ENCODE peak calls at places on chromosomes 13 and 19, in four cellular contexts. One of them, this sample, is unnamed.

GRCh38 chr13:35923347-35923746 is 207.8 kb downstream of the DCLK1 start:
- DNase-seq in pancreas: no peak
- DNase-seq in fibroblast of the aortic adventitia: peak
- DNase-seq in choroid plexus epithelial cell: peak
- DNase-seq in this sample: peak

GRCh38 chr19:11578342-11579142 is 1.1 kb upstream of the ACP5 start:
- DNase-seq in pancreas: peak
- DNase-seq in choroid plexus epithelial cell: peak
- DNase-seq in fibroblast of the aortic adventitia: no peak
- DNase-seq in this sample: no peak

GRCh38 chr19:30778961-30779690 is 406.9 kb downstream of the ZNF536 start:
- DNase-seq in fibroblast of the aortic adventitia: no peak
- DNase-seq in pancreas: no peak
- DNase-seq in choroid plexus epithelial cell: no peak
- DNase-seq in this sample: no peak

GRCh38 chr13:77305276-77305675 is 21.6 kb downstream of the MYCBP2 start:
- DNase-seq in fibroblast of the aortic adventitia: no peak
- DNase-seq in pancreas: no peak
- DNase-seq in choroid plexus epithelial cell: peak
- DNase-seq in this sample: no peak

GRCh38 chr13:114015111-114015551 is 41.3 kb upstream of the C13orf46 start:
- DNase-seq in choroid plexus epithelial cell: no peak
- DNase-seq in pancreas: no peak
- DNase-seq in fibroblast of the aortic adventitia: no peak
- DNase-seq in this sample: no peak

GRCh38 chr19:38213911-38214625 is 10.0 kb downstream of the DPF1 start:
- DNase-seq in choroid plexus epithelial cell: peak
- DNase-seq in fibroblast of the aortic adventitia: peak
- DNase-seq in pancreas: no peak
- DNase-seq in this sample: peak

GRCh38 chr19:44635581-44636438 is 7.9 kb upstream of the PVR start:
- DNase-seq in fibroblast of the aortic adventitia: peak
- DNase-seq in choroid plexus epithelial cell: peak
- DNase-seq in pancreas: no peak
- DNase-seq in this sample: peak

GRCh38 chr19:55486043-55486970 is 1.3 kb downstream of the NAT14 start:
- DNase-seq in pancreas: peak
- DNase-seq in fibroblast of the aortic adventitia: peak
- DNase-seq in choroid plexus epithelial cell: no peak
- DNase-seq in this sample: no peak

GRCh38 chr19:30932854-30933253 is 416.4 kb downstream of the TSHZ3 start:
- DNase-seq in pancreas: no peak
- DNase-seq in choroid plexus epithelial cell: no peak
- DNase-seq in fibroblast of the aortic adventitia: no peak
- DNase-seq in this sample: no peak

GRCh38 chr19:11106477-11106876 is 17.2 kb downstream of the LDLR start:
- DNase-seq in pancreas: no peak
- DNase-seq in choroid plexus epithelial cell: no peak
- DNase-seq in fibroblast of the aortic adventitia: no peak
- DNase-seq in this sample: no peak

GRCh38 chr19:48466571-48467325 is 2.4 kb upstream of the CYTH2 start:
- DNase-seq in choroid plexus epithelial cell: peak
- DNase-seq in pancreas: peak
- DNase-seq in fibroblast of the aortic adventitia: peak
- DNase-seq in this sample: peak

GRCh38 chr19:47598407-47599349 is 10.3 kb upstream of the BICRA start:
- DNase-seq in pancreas: no peak
- DNase-seq in fibroblast of the aortic adventitia: peak
- DNase-seq in choroid plexus epithelial cell: peak
- DNase-seq in this sample: peak

GRCh38 chr19:13781547-13781946 is 7.3 kb downstream of the C19orf53 start:
- DNase-seq in choroid plexus epithelial cell: peak
- DNase-seq in fibroblast of the aortic adventitia: peak
- DNase-seq in pancreas: no peak
- DNase-seq in this sample: peak

GRCh38 chr19:39099341-39099740 is 15.2 kb downstream of the ACP7 start:
- DNase-seq in fibroblast of the aortic adventitia: no peak
- DNase-seq in pancreas: no peak
- DNase-seq in choroid plexus epithelial cell: no peak
- DNase-seq in this sample: no peak

GRCh38 chr19:4773047-4773640 is 18.4 kb upstream of the FEM1A start:
- DNase-seq in pancreas: no peak
- DNase-seq in fibroblast of the aortic adventitia: no peak
- DNase-seq in choroid plexus epithelial cell: no peak
- DNase-seq in this sample: no peak

GRCh38 chr19:23914402-23915286 is at the start of gene ZNF726:
- DNase-seq in pancreas: peak
- DNase-seq in choroid plexus epithelial cell: peak
- DNase-seq in fibroblast of the aortic adventitia: peak
- DNase-seq in this sample: peak
- H3K4me3 ChIP-seq in pancreas: peak
- H3K4me3 ChIP-seq in choroid plexus epithelial cell: peak
- H3K4me3 ChIP-seq in fibroblast of the aortic adventitia: peak
- H3K4me3 ChIP-seq in this sample: peak

GRCh38 chr13:24670927-24671326 is 9.3 kb upstream of the ATP12A start:
- DNase-seq in pancreas: peak
- DNase-seq in fibroblast of the aortic adventitia: peak
- DNase-seq in choroid plexus epithelial cell: peak
- DNase-seq in this sample: no peak

GRCh38 chr13:24670174-24670573 is 10.0 kb upstream of the ATP12A start:
- DNase-seq in choroid plexus epithelial cell: no peak
- DNase-seq in pancreas: peak
- DNase-seq in fibroblast of the aortic adventitia: no peak
- DNase-seq in this sample: no peak

GRCh38 chr13:24671367-24672117 is 8.7 kb upstream of the ATP12A start:
- DNase-seq in choroid plexus epithelial cell: peak
- DNase-seq in fibroblast of the aortic adventitia: peak
- DNase-seq in pancreas: peak
- DNase-seq in this sample: peak

GRCh38 chr13:24668511-24668910 is 11.7 kb upstream of the ATP12A start:
- DNase-seq in fibroblast of the aortic adventitia: no peak
- DNase-seq in pancreas: peak
- DNase-seq in choroid plexus epithelial cell: no peak
- DNase-seq in this sample: no peak

GRCh38 chr13:24668955-24669354 is 11.3 kb upstream of the ATP12A start:
- DNase-seq in fibroblast of the aortic adventitia: no peak
- DNase-seq in pancreas: peak
- DNase-seq in choroid plexus epithelial cell: no peak
- DNase-seq in this sample: peak
- TF ChIP-seq CTCF in fibroblast of the aortic adventitia: no peak
- TF ChIP-seq CTCF in pancreas: no peak
- TF ChIP-seq CTCF in choroid plexus epithelial cell: no peak
- TF ChIP-seq CTCF in this sample: no peak

GRCh38 chr13:41460930-41461329 is 3.6 kb downstream of the RGCC start:
- DNase-seq in fibroblast of the aortic adventitia: no peak
- DNase-seq in pancreas: no peak
- DNase-seq in choroid plexus epithelial cell: no peak
- DNase-seq in this sample: no peak

GRCh38 chr13:41459754-41460111 is 2.4 kb downstream of the RGCC start:
- DNase-seq in pancreas: no peak
- DNase-seq in fibroblast of the aortic adventitia: no peak
- DNase-seq in choroid plexus epithelial cell: no peak
- DNase-seq in this sample: no peak

GRCh38 chr13:41462427-41462826 is 5.1 kb downstream of the RGCC start:
- DNase-seq in pancreas: no peak
- DNase-seq in choroid plexus epithelial cell: no peak
- DNase-seq in fibroblast of the aortic adventitia: no peak
- DNase-seq in this sample: no peak

GRCh38 chr13:41463823-41464602 is 6.7 kb downstream of the RGCC start:
- DNase-seq in pancreas: no peak
- DNase-seq in fibroblast of the aortic adventitia: no peak
- DNase-seq in choroid plexus epithelial cell: no peak
- DNase-seq in this sample: no peak

DNA sequence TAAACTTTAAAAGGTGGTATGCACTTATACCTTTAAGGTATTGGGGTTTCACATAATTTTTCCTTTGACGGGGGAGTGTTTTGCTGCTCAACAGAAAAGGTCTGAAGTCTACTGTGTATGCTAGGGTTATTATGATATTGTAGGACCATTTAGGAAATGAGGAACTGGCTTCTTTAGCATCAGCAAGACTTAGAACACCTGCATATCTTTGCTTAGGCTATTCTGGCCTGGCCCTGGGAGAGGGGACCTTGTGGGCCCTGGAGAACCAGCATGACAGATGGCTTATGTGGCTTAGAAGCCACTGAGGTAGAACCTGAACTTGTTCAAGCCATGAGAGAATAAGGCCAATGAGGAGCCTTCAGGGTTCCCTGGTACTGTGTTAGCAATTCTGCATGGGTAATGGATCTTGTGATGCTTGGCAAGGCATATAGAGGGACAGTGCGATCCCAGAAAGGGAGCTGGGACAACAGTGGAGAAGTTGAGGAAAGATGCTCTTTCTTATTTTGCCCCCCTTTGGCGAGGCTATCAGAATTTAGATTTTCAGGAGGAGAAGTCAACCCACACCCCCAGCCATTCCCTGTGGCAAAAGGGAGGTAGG is 4.3 kb downstream of the RGCC start:
- DNase-seq in pancreas: no peak
- DNase-seq in choroid plexus epithelial cell: no peak
- DNase-seq in fibroblast of the aortic adventitia: no peak
- DNase-seq in this sample: no peak
- H3K4me3 ChIP-seq in pancreas: no peak
- H3K4me3 ChIP-seq in choroid plexus epithelial cell: no peak
- H3K4me3 ChIP-seq in fibroblast of the aortic adventitia: no peak
- H3K4me3 ChIP-seq in this sample: no peak

GRCh38 chr13:103229674-103230073 is 163.5 kb upstream of the SLC10A2 start:
- DNase-seq in pancreas: no peak
- DNase-seq in choroid plexus epithelial cell: peak
- DNase-seq in fibroblast of the aortic adventitia: no peak
- DNase-seq in this sample: no peak

GRCh38 chr13:103222683-103223082 is 156.5 kb upstream of the SLC10A2 start:
- DNase-seq in choroid plexus epithelial cell: no peak
- DNase-seq in pancreas: no peak
- DNase-seq in fibroblast of the aortic adventitia: no peak
- DNase-seq in this sample: peak

GRCh38 chr13:103224804-103225203 is 158.6 kb upstream of the SLC10A2 start:
- DNase-seq in choroid plexus epithelial cell: no peak
- DNase-seq in pancreas: no peak
- DNase-seq in fibroblast of the aortic adventitia: no peak
- DNase-seq in this sample: no peak
- TF ChIP-seq CTCF in choroid plexus epithelial cell: no peak
- TF ChIP-seq CTCF in pancreas: no peak
- TF ChIP-seq CTCF in fibroblast of the aortic adventitia: no peak
- TF ChIP-seq CTCF in this sample: no peak

DNA sequence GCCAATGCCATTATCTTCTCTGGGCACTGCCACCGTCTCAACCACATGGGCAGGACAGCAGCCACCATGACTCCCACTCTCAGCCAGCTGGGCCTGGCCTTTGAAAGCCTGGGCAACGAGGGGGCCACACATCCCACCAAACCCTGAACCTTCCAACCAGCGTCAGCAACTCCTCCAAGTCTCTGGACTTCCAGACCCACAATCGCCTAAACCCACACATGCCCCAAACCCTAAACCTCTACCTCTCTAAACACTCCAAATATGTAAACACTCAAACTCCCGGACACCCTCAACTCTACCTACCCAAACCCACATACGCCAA is 949 bp downstream of the C3 start:
- DNase-seq in fibroblast of the aortic adventitia: no peak
- DNase-seq in pancreas: no peak
- DNase-seq in choroid plexus epithelial cell: no peak
- DNase-seq in this sample: no peak
- H3K4me3 ChIP-seq in fibroblast of the aortic adventitia: peak
- H3K4me3 ChIP-seq in pancreas: no peak
- H3K4me3 ChIP-seq in choroid plexus epithelial cell: no peak
- H3K4me3 ChIP-seq in this sample: no peak

GRCh38 chr19:1470864-1471513 is 8.0 kb downstream of the C19orf25 start:
- DNase-seq in fibroblast of the aortic adventitia: no peak
- DNase-seq in choroid plexus epithelial cell: no peak
- DNase-seq in pancreas: peak
- DNase-seq in this sample: peak
- TF ChIP-seq CTCF in fibroblast of the aortic adventitia: no peak
- TF ChIP-seq CTCF in choroid plexus epithelial cell: no peak
- TF ChIP-seq CTCF in pancreas: no peak
- TF ChIP-seq CTCF in this sample: no peak

DNA sequence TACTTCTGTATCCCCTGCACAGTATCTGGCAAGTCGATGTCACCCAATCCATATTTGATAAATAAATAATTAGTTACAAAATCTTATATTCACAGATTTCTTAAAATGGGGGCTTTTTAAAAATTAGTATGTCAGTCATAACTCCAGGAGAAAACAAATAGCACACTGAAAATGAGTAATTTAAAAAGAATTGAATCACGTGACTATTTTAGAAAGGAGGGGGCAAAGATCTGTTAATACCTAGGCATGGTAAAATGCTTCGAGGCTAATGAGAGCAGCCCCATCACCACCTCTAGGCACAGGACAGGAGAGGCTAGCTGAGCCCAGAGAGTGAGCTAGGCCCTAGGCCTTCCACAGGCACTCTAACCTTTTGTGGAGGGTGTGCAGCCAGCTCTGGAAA is 94.7 kb downstream of the FREM2 start:
- DNase-seq in fibroblast of the aortic adventitia: no peak
- DNase-seq in choroid plexus epithelial cell: no peak
- DNase-seq in pancreas: no peak
- DNase-seq in this sample: no peak
- H3K4me3 ChIP-seq in fibroblast of the aortic adventitia: no peak
- H3K4me3 ChIP-seq in choroid plexus epithelial cell: no peak
- H3K4me3 ChIP-seq in pancreas: no peak
- H3K4me3 ChIP-seq in this sample: no peak